ENCODE peak calls at places on chromosomes 11 and 22, in eight cellular contexts. O is mesenchymal stem cell, I is WERI-Rb-1, M is heart right ventricle, S is IMR-90, W is esophagus squamous epithelium, R is gastrocnemius medialis, X is neural progenitor cell. J is an unnamed sample.

GRCh38 chr11:64611176-64611575 is 20.2 kb downstream of the SLC22A12 start:
- DNase-seq in O (no peak), S (no peak), I (no peak), W (no peak), M (peak), X (no peak), R (no peak), J (no peak)

GRCh38 chr22:49255741-49256318 is 571.8 kb downstream of the BRD1 start:
- DNase-seq in W (no peak), O (no peak), X (no peak), R (no peak), M (no peak), I (no peak), S (no peak), J (no peak)

GRCh38 chr22:26579331-26579886 is 10.5 kb downstream of the TPST2 start:
- DNase-seq in W (no peak), I (no peak), X (no peak), S (no peak), R (no peak), O (no peak), M (peak), J (no peak)

GRCh38 chr11:94597896-94598295 is 30.7 kb downstream of the PIWIL4 start:
- DNase-seq in I (peak), X (peak), M (no peak), O (peak), W (no peak), S (peak), R (no peak), J (no peak)

GRCh38 chr11:12439615-12440014 is 62.2 kb downstream of the PARVA start:
- DNase-seq in I (no peak), R (no peak), M (no peak), W (no peak), X (no peak), O (no peak), S (no peak), J (no peak)

GRCh38 chr11:27965559-27965958 is 142.4 kb downstream of the KIF18A start:
- DNase-seq in X (peak), R (no peak), O (no peak), I (no peak), M (no peak), W (no peak), S (no peak), J (no peak)

GRCh38 chr22:45349916-45350315 is 40.2 kb downstream of the FAM118A start:
- DNase-seq in S (no peak), O (no peak), R (no peak), X (no peak), I (no peak), M (no peak), W (no peak), J (no peak)

GRCh38 chr11:13335319-13335718 is 57.7 kb downstream of the BMAL1 start:
- DNase-seq in M (peak), O (peak), S (peak), R (peak), X (peak), I (peak), W (no peak), J (no peak)

GRCh38 chr22:41075946-41076345 is 16.4 kb upstream of the EP300 start:
- DNase-seq in W (no peak), O (no peak), S (no peak), X (no peak), M (no peak), R (no peak), I (no peak), J (no peak)

GRCh38 chr11:70871881-70872280 is 380.5 kb downstream of the SHANK2 start:
- DNase-seq in R (no peak), O (peak), W (no peak), X (no peak), I (no peak), M (no peak), S (peak), J (no peak)

GRCh38 chr11:47994417-47994816 is 14.1 kb downstream of the PTPRJ start:
- DNase-seq in I (no peak), R (no peak), X (no peak), M (no peak), W (no peak), O (no peak), S (no peak), J (no peak)

GRCh38 chr11:47998733-47999359 is 18.5 kb downstream of the PTPRJ start:
- DNase-seq in S (no peak), R (no peak), I (no peak), M (no peak), W (no peak), X (no peak), O (no peak), J (no peak)

GRCh38 chr11:43130616-43131015 is 181.2 kb upstream of the API5 start:
- DNase-seq in I (peak), O (no peak), R (no peak), X (peak), W (no peak), M (no peak), S (no peak), J (no peak)

GRCh38 chr11:115504279-115505158 is at the start of gene CADM1:
- DNase-seq in W (peak), X (peak), R (peak), I (peak), S (peak), O (peak), M (peak), J (peak)

GRCh38 chr11:44766972-44767278 is 40.2 kb downstream of the TSPAN18 start:
- DNase-seq in S (peak), I (no peak), R (no peak), W (no peak), M (no peak), X (no peak), O (peak), J (no peak)

GRCh38 chr11:116371146-116371545 is 401.6 kb downstream of the BUD13 start:
- DNase-seq in I (peak), M (no peak), R (no peak), S (no peak), W (no peak), O (no peak), X (no peak), J (no peak)

GRCh38 chr22:22976033-22976922 is 88.7 kb downstream of the IGLL5 start:
- DNase-seq in S (no peak), M (no peak), X (no peak), R (no peak), O (no peak), I (no peak), W (no peak), J (no peak)

GRCh38 chr11:128572965-128573364 is 14.4 kb downstream of the ETS1 start:
- DNase-seq in W (no peak), S (no peak), R (no peak), M (no peak), I (no peak), O (no peak), X (no peak), J (no peak)

GRCh38 chr11:67646535-67647336 is 3.8 kb downstream of the ACY3 start:
- DNase-seq in S (no peak), R (no peak), M (no peak), W (no peak), O (no peak), I (no peak), X (no peak), J (no peak)

GRCh38 chr11:84720706-84721402 is 906.3 kb downstream of the DLG2 start:
- DNase-seq in I (peak), S (no peak), O (no peak), R (peak), M (peak), X (peak), W (no peak), J (no peak)

GRCh38 chr11:22730319-22730718 is 63.9 kb downstream of the GAS2 start:
- DNase-seq in R (no peak), W (no peak), X (peak), O (peak), I (no peak), M (no peak), S (peak), J (no peak)

GRCh38 chr22:49694462-49695260 is 133.0 kb downstream of the BRD1 start:
- DNase-seq in I (no peak), W (no peak), X (no peak), M (no peak), S (no peak), R (no peak), O (no peak), J (no peak)

GRCh38 chr11:93704237-93704636 is 37.1 kb downstream of the TAF1D start:
- DNase-seq in S (no peak), I (no peak), O (no peak), X (no peak), R (no peak), W (no peak), M (no peak), J (no peak)

GRCh38 chr22:29071261-29072045 is 1.4 kb upstream of the KREMEN1 start:
- DNase-seq in X (peak), M (peak), S (peak), I (no peak), O (peak), W (no peak), R (no peak), J (no peak)

GRCh38 chr11:122517403-122518379 is 137.8 kb upstream of the UBASH3B start:
- DNase-seq in M (no peak), R (no peak), X (no peak), S (no peak), I (peak), W (no peak), O (no peak), J (no peak)

GRCh38 chr22:21074092-21074715 is 28.5 kb downstream of the LRRC74B start:
- DNase-seq in X (no peak), S (peak), M (no peak), O (peak), W (no peak), I (no peak), R (no peak), J (no peak)

GRCh38 chr22:30031764-30032468 is 48.3 kb upstream of the HORMAD2 start:
- DNase-seq in O (no peak), M (no peak), R (no peak), X (no peak), S (no peak), I (no peak), W (no peak), J (no peak)

GRCh38 chr11:120126543-120126942 is 11.4 kb downstream of the TRIM29 start:
- DNase-seq in X (no peak), R (no peak), M (no peak), O (no peak), S (no peak), W (no peak), I (no peak), J (no peak)

GRCh38 chr11:40877256-40877655 is 582.2 kb downstream of the LRRC4C start:
- DNase-seq in X (no peak), R (no peak), S (no peak), M (no peak), O (no peak), I (no peak), W (no peak), J (no peak)

GRCh38 chr11:70916321-70916720 is 336.1 kb downstream of the SHANK2 start:
- DNase-seq in X (no peak), I (no peak), O (no peak), R (no peak), W (no peak), M (no peak), S (no peak), J (no peak)

GRCh38 chr11:63939351-63939920 is 634 bp downstream of the NAA40 start:
- DNase-seq in I (no peak), R (no peak), O (peak), W (no peak), X (no peak), M (no peak), S (no peak), J (no peak)

GRCh38 chr11:31499576-31500178 is 9.7 kb downstream of the IMMP1L start:
- DNase-seq in M (no peak), X (no peak), I (no peak), W (no peak), R (no peak), S (peak), O (no peak), J (no peak)

GRCh38 chr11:63229815-63230214 is 13.6 kb downstream of the SLC22A25 start:
- DNase-seq in O (no peak), I (no peak), R (no peak), W (no peak), S (no peak), M (no peak), X (no peak), J (no peak)

GRCh38 chr22:22702874-22703570 is 58.6 kb downstream of the GGTLC2 start:
- DNase-seq in X (no peak), R (no peak), W (no peak), M (no peak), I (no peak), S (no peak), O (no peak), J (no peak)

GRCh38 chr11:35859311-35859710 is 84.6 kb upstream of the LDLRAD3 start:
- DNase-seq in O (peak), R (no peak), M (no peak), I (no peak), X (no peak), S (peak), W (no peak), J (no peak)

GRCh38 chr22:16965083-16965482 is 42.9 kb downstream of the GAB4 start:
- DNase-seq in O (no peak), I (no peak), R (no peak), M (no peak), W (no peak), S (no peak), X (no peak), J (no peak)

DNA sequence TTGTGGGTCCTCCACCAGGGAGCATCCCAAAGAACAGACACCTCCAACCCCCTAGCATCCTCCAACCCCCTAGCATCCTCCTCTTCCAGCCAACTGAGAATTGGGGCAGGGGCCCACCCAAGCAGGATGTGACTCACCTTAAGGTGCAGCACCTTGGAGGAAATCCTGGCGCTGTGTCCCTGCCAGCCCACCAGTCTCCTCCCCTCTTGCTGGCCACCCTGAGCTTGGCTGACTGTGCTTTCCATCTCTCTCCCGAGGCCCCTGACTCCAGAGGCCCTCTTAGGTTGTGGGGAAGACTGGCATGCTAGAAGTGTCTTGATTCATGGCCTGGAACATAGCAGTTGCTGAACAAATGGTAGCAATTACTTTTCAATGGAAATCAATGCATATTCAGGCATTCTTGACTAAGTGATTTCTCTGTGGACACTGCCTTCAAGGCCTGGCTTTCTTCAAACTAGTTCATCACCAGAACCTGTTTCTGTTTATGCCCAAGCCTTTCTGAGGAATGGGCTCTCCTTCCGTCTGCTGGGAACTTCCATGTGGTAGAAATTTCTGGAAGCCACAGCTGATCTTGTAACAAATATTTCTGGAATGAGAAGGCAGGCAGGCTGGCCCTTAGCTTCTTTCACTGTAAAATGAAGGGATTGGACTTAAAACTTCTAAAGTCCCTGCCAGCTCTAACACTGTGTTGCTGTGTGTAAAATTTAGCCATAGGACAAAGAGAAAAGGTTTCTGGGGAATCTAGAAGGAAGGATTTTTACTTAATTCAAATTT is 60.5 kb downstream of the CEP164 start:
- DNase-seq in I (no peak), X (no peak), O (peak), R (no peak), W (no peak), S (peak), M (no peak), J (no peak)
- H3K27ac ChIP-seq in I (no peak), X (no peak), O (no peak), R (no peak), W (no peak), S (peak), M (no peak), J (no peak)

GRCh38 chr22:38257650-38258246 is 15.1 kb downstream of the TMEM184B start:
- DNase-seq in X (no peak), W (no peak), O (no peak), I (no peak), R (no peak), S (no peak), M (no peak), J (no peak)
- H3K27ac ChIP-seq in X (peak), W (peak), O (peak), I (no peak), R (peak), S (peak), M (peak), J (peak)

GRCh38 chr11:2690261-2690575 is 9.6 kb downstream of the KCNQ1OT1 start:
- DNase-seq in R (no peak), X (no peak), O (peak), W (no peak), M (no peak), S (no peak), I (no peak), J (no peak)
- H3K27ac ChIP-seq in R (no peak), X (no peak), O (no peak), W (no peak), M (no peak), S (no peak), I (no peak), J (no peak)

GRCh38 chr11:515131-515530 is 8.1 kb upstream of the RNH1 start:
- DNase-seq in X (no peak), M (no peak), O (no peak), I (no peak), S (no peak), R (no peak), W (no peak), J (no peak)
- H3K27ac ChIP-seq in X (no peak), M (no peak), O (no peak), I (no peak), S (no peak), R (no peak), W (peak), J (no peak)

DNA sequence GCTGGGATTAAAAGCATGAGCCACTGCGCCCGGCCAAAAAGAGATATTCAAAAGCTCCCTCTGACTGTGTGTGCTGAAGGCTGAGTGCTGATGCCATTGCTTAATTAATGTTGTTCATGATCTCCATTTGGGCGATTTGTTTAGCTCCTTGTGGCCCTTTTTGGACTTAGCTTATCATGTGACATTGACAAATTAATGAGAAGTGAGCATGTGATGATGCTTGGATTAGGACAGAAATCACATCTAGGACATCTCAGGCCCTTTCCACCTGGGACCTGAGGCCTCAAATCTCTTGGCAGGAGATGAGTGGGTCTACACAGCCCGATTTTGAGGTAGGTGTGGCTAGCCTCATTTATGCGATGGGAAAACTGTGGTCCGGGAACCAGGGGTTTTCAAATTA is 10.4 kb downstream of the EHF start:
- DNase-seq in R (no peak), M (no peak), X (no peak), W (no peak), S (no peak), I (no peak), O (no peak), J (no peak)
- H3K27ac ChIP-seq in R (no peak), M (no peak), X (no peak), W (peak), S (no peak), I (no peak), O (no peak), J (no peak)

DNA sequence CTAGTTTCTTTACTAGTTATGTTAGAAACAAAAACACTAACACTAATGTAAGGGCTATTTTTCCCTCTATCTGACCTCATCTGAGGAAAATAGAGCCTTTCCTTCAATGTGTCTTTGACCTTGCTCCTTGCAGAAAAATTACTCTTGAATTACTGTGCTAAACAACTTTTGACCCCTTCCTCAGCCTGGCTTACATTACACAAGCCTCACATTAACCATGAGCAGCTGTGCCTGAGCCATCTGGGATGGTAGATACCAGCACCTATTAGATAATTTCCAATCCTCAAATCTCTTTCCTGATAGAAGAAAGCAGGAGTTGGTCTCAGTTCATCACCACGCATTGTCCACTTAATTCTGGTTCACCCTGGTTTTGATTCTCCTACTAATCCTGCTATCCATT is 134.4 kb upstream of the NCAM1 start:
- DNase-seq in O (no peak), R (no peak), S (no peak), I (peak), X (no peak), W (no peak), M (no peak), J (no peak)
- H3K27ac ChIP-seq in O (no peak), R (no peak), S (no peak), I (no peak), X (no peak), W (no peak), M (no peak), J (no peak)

DNA sequence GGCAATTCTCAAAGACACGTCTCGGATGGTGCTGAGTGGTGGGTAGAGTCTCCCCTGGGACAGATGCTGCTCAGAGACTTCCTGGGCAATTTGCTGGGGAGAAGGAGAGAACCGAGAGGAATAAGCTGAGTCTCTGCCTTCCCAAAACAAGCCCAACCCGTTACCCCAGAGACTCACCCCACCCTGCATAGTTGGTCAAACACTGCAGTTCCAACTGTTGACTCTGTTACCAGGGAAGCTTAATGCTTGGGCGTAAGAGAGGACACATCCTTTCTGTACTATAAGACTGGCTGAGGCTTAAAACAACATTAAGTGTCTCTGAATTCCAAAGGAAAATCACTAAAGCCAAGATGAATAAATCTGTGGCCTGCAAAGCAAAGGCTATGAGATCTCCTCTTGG is 68.1 kb downstream of the CCDC81 start:
- DNase-seq in X (no peak), S (no peak), M (no peak), O (no peak), R (no peak), I (no peak), W (no peak), J (no peak)
- H3K27ac ChIP-seq in X (no peak), S (no peak), M (no peak), O (no peak), R (no peak), I (no peak), W (no peak), J (no peak)